ENCODE peak calls at places on chromosomes 4 and X, in five cellular contexts. Y is BE2C, Q is OCI-LY7, S is stomach, D is neural crest cell. L is an unnamed sample.

GRCh38 chr4:79535516-79535915 is 127.5 kb upstream of the GK2 start:
- DNase-seq in D (no peak), Q (no peak), Y (no peak), S (no peak), L (no peak)

GRCh38 chr4:38145741-38146140 is 185.5 kb downstream of the PTTG2 start:
- DNase-seq in Q (no peak), D (no peak), Y (no peak), S (no peak), L (no peak)

GRCh38 chr4:120830204-120830603 is 92.3 kb downstream of the PRDM5 start:
- DNase-seq in D (no peak), Y (peak; percentile 30), Q (no peak), S (no peak), L (no peak)

GRCh38 chr4:79044260-79044659 is 105.0 kb upstream of the PAQR3 start:
- DNase-seq in Q (no peak), D (no peak), S (no peak), Y (no peak), L (no peak)

GRCh38 chr4:5051210-5051691 is at the start of gene STK32B:
- DNase-seq in Q (no peak), D (peak; percentile 60), S (peak; percentile 68), Y (peak; percentile 51), L (no peak)

GRCh38 chrX:31036895-31037294 is 34.9 kb downstream of the FTHL17 start:
- DNase-seq in Y (peak; percentile 48), Q (peak; percentile 54), S (peak; percentile 57), D (peak; percentile 33), L (no peak)

GRCh38 chr4:76752911-76753494 is 144.9 kb downstream of the SOWAHB start:
- DNase-seq in S (no peak), Y (peak; percentile 48), D (no peak), Q (no peak), L (peak; percentile 94)

GRCh38 chr4:5206391-5206790 is 155.1 kb downstream of the STK32B start:
- DNase-seq in Q (no peak), D (no peak), S (no peak), Y (peak; percentile 71), L (peak; percentile 61)

GRCh38 chrX:150863191-150863590 is 35.3 kb downstream of the CD99L2 start:
- DNase-seq in D (no peak), S (no peak), Q (no peak), Y (no peak), L (no peak)

GRCh38 chr4:98746530-98746929 is 88.1 kb upstream of the TSPAN5 start:
- DNase-seq in D (no peak), S (no peak), Q (no peak), Y (no peak), L (peak; percentile 4)

GRCh38 chrX:38806054-38806389 is 4.8 kb downstream of the MID1IP1 start:
- DNase-seq in S (no peak), Q (peak; percentile 67), Y (peak; percentile 30), D (no peak), L (no peak)

GRCh38 chr4:53322696-53323095 is 43.2 kb downstream of the SCFD2 start:
- DNase-seq in D (no peak), Y (no peak), Q (no peak), S (no peak), L (no peak)

GRCh38 chrX:136183175-136183574 is 35.8 kb downstream of the FHL1 start:
- DNase-seq in Y (no peak), D (no peak), S (no peak), Q (no peak), L (no peak)

GRCh38 chr4:121041307-121042090 is 30.8 kb downstream of the NDNF start:
- DNase-seq in D (no peak), Y (no peak), S (no peak), Q (no peak), L (no peak)

GRCh38 chrX:47380268-47380667 is 9.9 kb downstream of the ZNF157 start:
- DNase-seq in D (no peak), S (peak; percentile 29), Q (no peak), Y (no peak), L (no peak)

GRCh38 chr4:83180469-83180968 is 66.0 kb upstream of the PLAC8 start:
- DNase-seq in Y (no peak), Q (no peak), S (no peak), D (no peak), L (no peak)

GRCh38 chrX:76428243-76429130 is 977 bp downstream of the MAGEE1 start:
- DNase-seq in D (no peak), Y (peak; percentile 3), S (peak; percentile 25), Q (no peak), L (no peak)

GRCh38 chrX:150324035-150324728 is 38.9 kb upstream of the MAMLD1 start:
- DNase-seq in Y (no peak), D (no peak), Q (no peak), S (no peak), L (peak; percentile 65)

GRCh38 chr4:31045724-31046318 is 325.7 kb downstream of the PCDH7 start:
- DNase-seq in D (no peak), Q (peak; percentile 31), Y (peak; percentile 16), S (peak; percentile 56), L (no peak)

GRCh38 chrX:151771726-151772125 is 37.2 kb downstream of the CNGA2 start:
- DNase-seq in S (no peak), Y (no peak), Q (no peak), D (no peak), L (no peak)

GRCh38 chr4:4533461-4534169 is 8.2 kb downstream of the STX18 start:
- DNase-seq in Y (no peak), D (no peak), S (no peak), Q (no peak), L (peak; percentile 54)

GRCh38 chr4:57077550-57078311 is 32.5 kb downstream of the IGFBP7 start:
- DNase-seq in S (no peak), Y (no peak), D (no peak), Q (no peak), L (no peak)

GRCh38 chrX:132470179-132470578 is 18.7 kb downstream of the MBNL3 start:
- DNase-seq in Y (no peak), D (no peak), S (no peak), Q (no peak), L (no peak)

GRCh38 chrX:617891-618290 is 12.7 kb upstream of the SHOX start:
- DNase-seq in Y (no peak), S (no peak), Q (no peak), D (no peak), L (no peak)

GRCh38 chrX:16971694-16972093 is 25.2 kb downstream of the REPS2 start:
- DNase-seq in S (no peak), Q (no peak), Y (no peak), D (no peak), L (no peak)

GRCh38 chr4:15744016-15744415 is 34.1 kb upstream of the CD38 start:
- DNase-seq in Y (no peak), Q (no peak), S (no peak), D (no peak), L (no peak)

GRCh38 chr4:159697322-159698283 is 594.7 kb downstream of the RAPGEF2 start:
- DNase-seq in S (no peak), D (no peak), Y (no peak), Q (no peak), L (no peak)

GRCh38 chrX:125505207-125505606 is 185.5 kb downstream of the TEX13C start:
- DNase-seq in Q (no peak), S (no peak), Y (no peak), D (no peak), L (no peak)

GRCh38 chr4:64497526-64497925 is 88.3 kb upstream of the TECRL start:
- DNase-seq in D (no peak), Y (no peak), S (no peak), Q (no peak), L (no peak)

GRCh38 chr4:163494360-163495241 is at the start of gene TMA16:
- DNase-seq in D (peak; percentile 78), S (peak; percentile 86), Y (peak; percentile 94), Q (peak; percentile 96), L (peak; percentile 62)

GRCh38 chr4:141898336-141898735 is 262.0 kb downstream of the IL15 start:
- DNase-seq in D (no peak), Y (no peak), Q (no peak), S (no peak), L (no peak)

DNA sequence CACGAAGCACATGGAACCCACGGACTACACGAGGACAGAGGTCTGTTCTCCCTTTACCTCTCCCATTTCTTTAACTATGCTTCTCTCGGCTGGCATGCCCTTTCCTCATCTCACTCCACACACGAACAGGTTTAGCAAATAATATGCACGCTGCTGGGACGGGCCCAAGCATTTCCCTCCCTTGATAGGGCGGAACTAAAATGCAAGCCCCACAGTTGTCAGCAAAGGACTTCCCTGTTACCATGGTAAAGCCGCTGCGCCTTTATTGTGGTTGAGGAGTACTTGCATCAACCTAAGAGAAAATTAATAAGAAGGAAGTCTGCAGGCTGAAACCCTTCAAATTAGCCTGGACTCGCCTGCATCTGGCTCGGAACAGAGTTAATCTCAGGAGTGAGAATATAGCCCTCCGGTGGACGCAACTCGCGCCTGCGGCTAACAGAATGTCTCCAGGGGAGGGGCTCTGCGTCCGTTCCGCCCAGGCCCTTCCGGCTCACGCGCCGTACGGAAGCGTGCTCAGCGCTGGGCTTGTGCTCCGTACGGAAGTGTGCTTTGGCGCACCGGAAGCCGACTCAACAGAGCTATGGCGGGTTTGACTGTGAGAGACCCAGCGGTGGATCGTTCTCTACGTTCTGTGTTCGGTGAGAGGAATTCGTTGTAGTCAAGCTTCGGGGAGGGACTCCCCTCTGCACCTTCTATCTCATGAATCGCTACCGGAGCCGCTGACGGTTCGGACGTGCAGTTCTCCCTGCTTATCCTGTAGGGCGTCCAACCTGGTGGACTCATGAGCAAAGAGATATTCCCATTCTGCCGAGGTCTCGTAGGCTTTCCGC is at the start of gene CSTF2:
- DNase-seq in Q (peak; percentile 88), S (peak; percentile 80), D (peak; percentile 49), Y (peak; percentile 82), L (peak; percentile 44)
- TF ChIP-seq CTCF in Q (no peak), S (no peak), D (peak; percentile 39), Y (peak; percentile 4), L (no peak)

GRCh38 chr4:146175541-146176453 is at the start of gene LSM6:
- DNase-seq in S (peak; percentile 89), Q (peak; percentile 86), D (peak; percentile 73), Y (peak; percentile 86), L (peak; percentile 23)
- TF ChIP-seq CTCF in S (no peak), Q (peak; percentile 28), D (peak; percentile 26), Y (no peak), L (no peak)

DNA sequence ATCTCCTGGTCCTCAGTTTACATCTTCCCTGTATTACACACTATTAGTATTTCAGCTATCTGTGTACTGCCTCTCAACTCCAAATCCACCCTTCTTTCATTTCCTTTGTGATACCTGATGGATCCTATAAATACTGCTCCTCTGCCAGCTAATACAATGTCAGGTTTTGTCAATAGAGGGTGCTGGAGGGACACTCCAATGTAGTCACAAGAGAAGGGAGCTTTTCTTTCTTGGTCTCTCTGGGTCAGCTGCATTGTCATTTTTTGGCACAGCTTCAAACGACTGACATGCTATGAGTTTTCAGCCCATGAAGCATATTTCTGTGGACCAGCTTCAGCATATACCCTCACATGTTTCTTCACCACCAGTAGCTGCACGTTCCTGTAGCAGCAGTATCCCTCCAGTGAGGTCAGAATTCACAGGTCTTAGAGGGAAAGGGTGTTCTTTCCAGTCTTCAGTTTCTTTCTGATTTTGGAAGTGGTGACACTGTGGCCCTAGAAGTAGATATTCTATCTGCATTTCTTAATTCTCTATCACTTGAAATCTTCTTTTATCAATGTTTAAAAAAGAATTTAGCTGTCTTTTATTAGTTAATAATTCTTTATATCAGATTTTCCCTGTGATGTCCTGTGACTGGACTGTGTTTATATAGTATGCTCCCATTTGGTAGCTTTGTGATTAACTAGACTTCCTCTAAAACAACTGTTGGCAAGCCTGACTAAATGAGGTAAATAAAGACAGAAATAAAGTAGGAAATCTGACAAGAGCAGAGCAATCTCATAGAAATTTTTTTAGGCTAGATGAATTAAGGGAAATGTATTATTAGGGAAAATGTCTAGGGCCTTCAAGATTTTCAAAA is 60.6 kb downstream of the GABRA2 start:
- DNase-seq in Y (peak; percentile 42), D (peak; percentile 26), Q (peak; percentile 13), S (no peak), L (peak; percentile 10)
- TF ChIP-seq CTCF in Y (peak; percentile 73), D (peak; percentile 67), Q (peak; percentile 60), S (no peak), L (peak; percentile 61)

GRCh38 chr4:6945052-6945409 is 35.4 kb downstream of the TBC1D14 start:
- DNase-seq in S (no peak), Q (no peak), D (no peak), Y (no peak), L (no peak)
- TF ChIP-seq CTCF in S (no peak), Q (no peak), D (no peak), Y (no peak), L (no peak)

L was measured in kidney epithelial cell.